ENCODE peak calls at places on chromosomes 7 and 10, in four cellular contexts. S, W, D and T are unnamed samples.

GRCh38 chr7:23434147-23434676 is 36.1 kb downstream of the IGF2BP3 start:
- DNase-seq in S (no peak), W (no peak), D (no peak), T (no peak)

GRCh38 chr7:119452401-119452800 is 820.6 kb upstream of the KCND2 start:
- DNase-seq in S (no peak), W (no peak), D (no peak), T (no peak)

GRCh38 chr7:40437936-40438634 is 303.3 kb downstream of the SUGCT start:
- DNase-seq in S (no peak), W (no peak), D (no peak), T (no peak)

GRCh38 chr10:10053051-10053450 is 964.6 kb upstream of the CELF2 start:
- DNase-seq in S (no peak), W (no peak), D (no peak), T (no peak)

GRCh38 chr7:16754869-16755317 is 1.3 kb downstream of the TSPAN13 start:
- DNase-seq in S (no peak), W (no peak), D (no peak), T (no peak)

GRCh38 chr10:125494631-125495239 is 188.2 kb downstream of the TEX36 start:
- DNase-seq in S (no peak), W (no peak), D (no peak), T (no peak)

GRCh38 chr10:60798031-60798430 is 19.8 kb downstream of the CDK1 start:
- DNase-seq in S (peak; percentile 27), W (no peak), D (no peak), T (no peak)

GRCh38 chr10:47024399-47025252 is 113.4 kb downstream of the PTPN20 start:
- DNase-seq in S (peak; percentile 41), W (peak; percentile 53), D (peak; percentile 58), T (no peak)

GRCh38 chr7:116034411-116034810 is 3.8 kb upstream of the TFEC start:
- DNase-seq in S (no peak), W (no peak), D (no peak), T (no peak)

GRCh38 chr7:72476608-72477305 is 64.6 kb upstream of the CALN1 start:
- DNase-seq in S (no peak), W (no peak), D (no peak), T (no peak)

GRCh38 chr10:30550967-30551815 is 78.4 kb downstream of the LYZL2 start:
- DNase-seq in S (no peak), W (no peak), D (no peak), T (no peak)

DNA sequence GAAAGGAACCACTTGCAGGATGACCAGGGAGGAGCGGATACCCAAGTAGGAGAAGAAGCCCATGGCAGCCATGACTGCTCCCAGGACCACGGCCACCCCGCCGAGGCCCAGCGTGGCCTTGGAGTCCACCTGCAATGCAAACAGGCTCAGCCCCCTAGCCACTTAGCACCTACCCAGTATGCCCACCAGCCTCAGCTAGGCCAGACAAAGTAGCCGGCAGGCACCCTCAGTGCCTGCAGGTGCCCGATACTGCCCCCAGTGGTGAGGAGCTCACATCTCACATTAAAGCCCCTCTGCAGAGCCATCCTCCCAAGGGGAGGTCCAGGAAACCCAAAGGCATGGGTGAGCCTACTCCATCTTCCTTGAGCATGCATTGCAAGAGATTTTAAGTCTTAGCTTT is 6.6 kb downstream of the NPC1L1 start:
- DNase-seq in S (no peak), W (peak; percentile 58), D (no peak), T (no peak)
- TF ChIP-seq CTCF in S (peak; percentile 45), W (peak; percentile 68), D (peak; percentile 39), T (peak; percentile 67)

GRCh38 chr7:69962077-69962855 is 364.0 kb downstream of the AUTS2 start:
- DNase-seq in S (no peak), W (no peak), D (no peak), T (no peak)
- TF ChIP-seq CTCF in S (no peak), W (no peak), D (no peak), T (no peak)

GRCh38 chr7:53214463-53214862 is 179.0 kb downstream of the POM121L12 start:
- DNase-seq in S (no peak), W (no peak), D (no peak), T (no peak)

GRCh38 chr7:53209129-53209528 is 173.7 kb downstream of the POM121L12 start:
- DNase-seq in S (no peak), W (no peak), D (no peak), T (no peak)
- TF ChIP-seq CTCF in S (no peak), W (no peak), D (no peak), T (peak; percentile 31)

GRCh38 chr7:105354383-105354782 is 34.3 kb downstream of the SRPK2 start:
- DNase-seq in S (no peak), W (no peak), D (peak; percentile 68), T (no peak)
- TF ChIP-seq CTCF in S (no peak), W (no peak), D (no peak), T (no peak)

DNA sequence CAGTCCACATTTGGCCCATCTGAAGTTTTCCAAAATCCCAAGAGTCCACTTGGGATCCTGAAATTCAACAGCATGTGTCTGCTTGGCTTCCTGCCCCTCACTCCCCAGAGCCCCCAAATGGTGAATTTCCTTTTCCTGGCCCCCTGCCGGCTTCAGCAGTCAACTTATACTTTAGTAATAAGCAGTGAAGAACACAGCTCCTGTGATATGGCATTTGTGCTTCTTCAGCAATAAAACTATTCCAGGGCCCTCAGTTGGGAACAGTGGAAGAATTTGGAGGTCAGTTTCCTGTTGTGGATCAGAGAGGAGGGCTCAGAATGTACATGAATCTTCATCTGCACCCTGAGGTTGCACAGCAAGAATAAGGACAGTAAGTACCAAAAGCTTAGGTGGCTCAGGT is 51.0 kb downstream of the PRF1 start:
- DNase-seq in S (no peak), W (no peak), D (no peak), T (no peak)
- TF ChIP-seq CTCF in S (no peak), W (no peak), D (no peak), T (no peak)

GRCh38 chr10:71319800-71320392 is 837 bp downstream of the SLC29A3 start:
- DNase-seq in S (no peak), W (no peak), D (no peak), T (no peak)
- TF ChIP-seq CTCF in S (no peak), W (peak; percentile 19), D (no peak), T (no peak)

DNA sequence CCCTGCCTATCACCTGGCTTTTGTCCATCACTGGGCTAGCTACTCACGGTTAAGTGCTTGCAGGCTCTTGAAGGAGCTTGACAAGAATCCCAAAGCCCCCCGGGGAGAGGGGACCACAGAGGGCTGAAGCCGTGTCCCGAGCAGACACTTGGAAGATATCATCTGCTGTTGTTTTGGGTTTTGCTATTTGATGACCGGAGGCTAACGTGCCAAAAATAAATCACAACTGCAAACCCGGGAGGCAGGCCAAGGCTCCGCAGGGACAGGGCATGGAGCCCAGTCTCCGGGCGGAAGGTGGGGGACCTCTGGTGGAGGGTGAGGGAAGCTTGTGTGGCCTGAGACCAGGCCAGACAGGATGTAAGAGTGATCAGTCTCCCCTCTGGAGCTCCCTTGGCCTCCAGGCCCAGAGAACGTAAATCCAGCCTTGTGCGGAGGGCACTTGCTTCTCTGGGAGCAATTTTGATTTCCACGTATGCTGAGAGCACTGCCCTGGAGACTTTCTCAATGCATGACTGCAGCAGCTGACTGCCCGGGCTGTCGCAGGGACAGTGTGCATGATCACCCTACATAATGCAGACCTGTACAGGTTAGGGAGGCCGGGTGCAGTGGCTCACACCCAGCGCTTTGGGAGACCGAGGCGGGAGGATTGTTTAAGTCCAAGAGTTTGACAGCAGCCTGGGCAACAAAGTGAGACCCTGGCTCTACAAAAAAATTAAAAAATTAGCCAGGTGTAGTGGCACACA is at the start of gene PHKG1:
- DNase-seq in S (peak; percentile 91), W (no peak), D (no peak), T (no peak)
- TF ChIP-seq CTCF in S (peak; percentile 69), W (peak; percentile 22), D (no peak), T (peak; percentile 74)

GRCh38 chr10:5744849-5745248 is 60.2 kb downstream of the TASOR2 start:
- DNase-seq in S (no peak), W (no peak), D (no peak), T (no peak)
- TF ChIP-seq CTCF in S (no peak), W (no peak), D (no peak), T (no peak)

GRCh38 chr10:16811765-16812164 is 5.5 kb downstream of the RSU1 start:
- DNase-seq in S (no peak), W (no peak), D (no peak), T (no peak)

GRCh38 chr10:16814081-16814480 is 3.1 kb downstream of the RSU1 start:
- DNase-seq in S (no peak), W (no peak), D (no peak), T (no peak)

GRCh38 chr10:16811292-16811691 is 5.9 kb downstream of the RSU1 start:
- DNase-seq in S (no peak), W (no peak), D (no peak), T (no peak)

GRCh38 chr10:16804123-16804522 is 13.1 kb downstream of the RSU1 start:
- DNase-seq in S (no peak), W (no peak), D (no peak), T (no peak)

DNA sequence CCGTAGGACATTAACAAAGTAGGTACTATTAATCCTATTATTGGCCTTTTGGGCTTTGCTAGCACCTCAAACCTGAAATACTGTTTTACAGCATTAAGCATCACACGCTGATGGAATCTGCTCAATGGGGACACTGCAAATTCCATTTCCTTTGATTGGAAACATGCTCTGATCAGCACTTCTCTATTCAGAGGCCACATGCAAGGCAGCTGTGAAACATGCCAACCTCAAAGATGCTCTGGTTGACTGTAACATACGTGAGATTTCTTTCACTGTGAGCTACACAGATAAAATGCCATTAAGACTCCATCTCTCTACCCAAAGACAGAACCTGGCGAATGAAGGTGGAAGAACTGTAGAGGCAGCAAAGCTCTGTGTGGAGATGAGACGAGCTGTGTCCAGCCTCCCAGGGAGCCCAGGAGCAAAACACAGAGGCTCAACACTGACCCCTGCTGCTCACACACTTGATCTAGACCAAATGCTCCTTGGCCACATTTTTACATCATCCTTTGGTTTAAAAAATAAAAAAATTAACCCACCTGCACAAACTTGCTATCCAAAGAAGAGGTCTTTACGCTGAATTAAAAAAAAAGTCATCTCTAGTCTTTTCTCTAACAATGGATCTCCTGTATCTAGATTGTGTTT is 8.0 kb downstream of the RSU1 start:
- DNase-seq in S (peak; percentile 33), W (peak; percentile 58), D (no peak), T (no peak)
- TF ChIP-seq CTCF in S (peak; percentile 61), W (peak; percentile 64), D (peak; percentile 55), T (peak; percentile 78)

DNA sequence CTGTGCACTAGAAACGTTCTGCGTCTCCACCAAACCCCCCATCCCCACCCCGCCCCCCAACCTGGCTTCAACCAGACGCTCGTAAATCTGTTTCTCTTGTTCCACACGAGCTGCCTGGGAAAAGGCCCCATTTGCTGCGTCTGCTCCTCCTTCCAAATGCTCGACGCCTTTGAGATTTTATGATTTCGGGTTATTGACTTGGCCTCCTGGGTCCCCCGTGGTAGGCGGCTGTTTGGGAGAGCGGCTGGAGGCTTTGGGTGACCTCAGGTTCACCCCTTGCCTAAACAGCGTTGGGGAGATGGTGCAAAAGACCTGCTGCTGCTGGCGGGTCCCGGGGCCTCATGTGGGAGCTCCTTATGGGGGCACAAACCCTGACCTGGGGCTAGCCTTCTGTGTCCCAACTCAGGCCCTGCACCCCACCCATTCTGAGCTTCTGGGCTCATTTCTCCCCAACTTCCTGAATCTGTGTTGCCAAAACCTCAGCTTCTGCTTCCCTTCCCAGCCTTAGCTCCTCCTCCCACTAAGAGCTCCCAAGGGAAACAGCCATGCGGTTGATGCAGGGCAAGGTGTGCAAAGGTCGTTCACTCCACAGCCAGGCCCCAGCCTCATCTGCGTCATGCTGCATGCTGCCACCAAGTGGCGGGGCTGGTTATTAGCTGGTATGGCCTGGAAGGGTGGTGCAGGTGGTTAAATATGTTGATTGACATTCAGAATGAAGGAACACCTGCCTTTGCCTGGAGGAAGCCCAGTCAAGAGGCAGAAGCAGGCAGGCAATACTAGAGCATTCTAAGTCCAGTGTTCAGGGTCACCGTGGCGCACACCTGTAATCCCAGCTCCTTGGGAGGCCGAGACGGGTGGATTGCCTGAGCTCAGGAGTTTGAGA is 49.1 kb upstream of the ELN start:
- DNase-seq in S (peak; percentile 76), W (no peak), D (no peak), T (no peak)
- TF ChIP-seq CTCF in S (peak; percentile 48), W (peak; percentile 54), D (peak; percentile 90), T (peak; percentile 67)